ENCODE peak calls at places on chromosomes 1 and 21, in seven cellular contexts. D is astrocyte; U is stimulated activated CD4-positive, alpha-beta T cell treated with anti-CD3 and anti-CD28 coated beads, Interleukin-12 subunit alpha, Interleukin-12 subunit beta, amount 100 ng/mL, for 4 hours; T is kidney tubule cell; I is renal cortical epithelial cell; V is dorsolateral prefrontal cortex; C is neuronal stem cell. L is an unnamed sample.

GRCh38 chr1:45221716-45222115 is 15.3 kb upstream of the ZSWIM5 start:
- DNase-seq in D (peak; percentile 37), U (no peak), T (peak; percentile 12), I (no peak), V (no peak), C (no peak), L (no peak)

GRCh38 chr1:2084306-2084705 is 34.1 kb downstream of the PRKCZ start:
- DNase-seq in D (no peak), U (no peak), T (no peak), I (no peak), V (no peak), C (no peak), L (no peak)

GRCh38 chr1:93196591-93196990 is 16.1 kb downstream of the CCDC18 start:
- DNase-seq in D (peak; percentile 37), U (no peak), T (peak; percentile 64), I (peak; percentile 34), V (no peak), C (no peak), L (no peak)

GRCh38 chr1:191839891-191840290 is 318.4 kb upstream of the RGS18 start:
- DNase-seq in D (peak; percentile 61), U (no peak), T (peak; percentile 13), I (peak; percentile 39), V (no peak), C (no peak), L (no peak)

GRCh38 chr1:194081444-194081843 is 895.0 kb upstream of the B3GALT2 start:
- DNase-seq in D (no peak), U (no peak), T (no peak), I (no peak), V (no peak), C (no peak), L (no peak)

GRCh38 chr1:12019858-12020509 is 686 bp downstream of the MIIP start:
- DNase-seq in D (no peak), U (no peak), T (peak; percentile 34), I (peak; percentile 7), V (no peak), C (peak; percentile 14), L (no peak)

GRCh38 chr1:47340227-47340626 is 6.6 kb downstream of the CMPK1 start:
- DNase-seq in D (no peak), U (no peak), T (no peak), I (no peak), V (no peak), C (no peak), L (no peak)

GRCh38 chr1:151512326-151512725 is 1.1 kb downstream of the CGN start:
- DNase-seq in D (no peak), U (no peak), T (peak; percentile 46), I (no peak), V (no peak), C (no peak), L (no peak)

GRCh38 chr1:228287541-228288425 is 79.9 kb downstream of the OBSCN start:
- DNase-seq in D (no peak), U (no peak), T (no peak), I (no peak), V (peak; percentile 34), C (no peak), L (no peak)

GRCh38 chr1:153598309-153599172 is 14.4 kb downstream of the S100A16 start:
- DNase-seq in D (peak; percentile 58), U (no peak), T (peak; percentile 44), I (no peak), V (no peak), C (no peak), L (no peak)

GRCh38 chr1:22638476-22639234 is 2.2 kb downstream of the C1QA start:
- DNase-seq in D (no peak), U (no peak), T (no peak), I (no peak), V (no peak), C (no peak), L (no peak)

GRCh38 chr1:168320805-168321577 is 40.3 kb downstream of the TBX19 start:
- DNase-seq in D (peak; percentile 85), U (no peak), T (peak; percentile 82), I (peak; percentile 91), V (no peak), C (no peak), L (no peak)

GRCh38 chr1:9657521-9658032 is 6.0 kb downstream of the PIK3CD start:
- DNase-seq in D (no peak), U (no peak), T (no peak), I (no peak), V (no peak), C (no peak), L (no peak)

GRCh38 chr1:47465605-47466004 is 27.8 kb downstream of the FOXD2 start:
- DNase-seq in D (no peak), U (no peak), T (no peak), I (no peak), V (no peak), C (no peak), L (no peak)

GRCh38 chr1:91609571-91609970 is 108.9 kb downstream of the CDC7 start:
- DNase-seq in D (peak; percentile 69), U (no peak), T (peak; percentile 95), I (peak; percentile 88), V (no peak), C (no peak), L (no peak)

GRCh38 chr21:25568230-25568629 is 39.1 kb downstream of the MRPL39 start:
- DNase-seq in D (peak; percentile 75), U (no peak), T (peak; percentile 42), I (no peak), V (no peak), C (no peak), L (no peak)

GRCh38 chr1:175749075-175749474 is 5.7 kb upstream of the TNR start:
- DNase-seq in D (no peak), U (no peak), T (no peak), I (no peak), V (no peak), C (no peak), L (no peak)

GRCh38 chr21:46562472-46562871 is 42.4 kb downstream of the S100B start:
- DNase-seq in D (no peak), U (no peak), T (no peak), I (no peak), V (no peak), C (no peak), L (no peak)

GRCh38 chr1:212918751-212919150 is 31.6 kb upstream of the VASH2 start:
- DNase-seq in D (no peak), U (no peak), T (no peak), I (no peak), V (no peak), C (no peak), L (no peak)

GRCh38 chr1:205543351-205544305 is 39.2 kb downstream of the CDK18 start:
- DNase-seq in D (peak; percentile 88), U (no peak), T (peak; percentile 89), I (peak; percentile 70), V (peak; percentile 84), C (peak; percentile 76), L (peak; percentile 85)

GRCh38 chr1:210231846-210232523 is 611 bp upstream of the SERTAD4 start:
- DNase-seq in D (peak; percentile 35), U (no peak), T (no peak), I (no peak), V (no peak), C (no peak), L (no peak)

GRCh38 chr21:18041012-18041411 is 203.6 kb upstream of the CHODL start:
- DNase-seq in D (no peak), U (no peak), T (peak; percentile 8), I (no peak), V (no peak), C (no peak), L (no peak)

GRCh38 chr21:14072761-14073535 is 137.8 kb downstream of the LIPI start:
- DNase-seq in D (no peak), U (no peak), T (no peak), I (no peak), V (no peak), C (no peak), L (no peak)

GRCh38 chr1:37477946-37478345 is 3.6 kb downstream of the ZC3H12A start:
- DNase-seq in D (no peak), U (no peak), T (peak; percentile 54), I (no peak), V (no peak), C (no peak), L (no peak)

GRCh38 chr1:2556277-2557145 is at the start of gene TNFRSF14:
- DNase-seq in D (no peak), U (peak; percentile 67), T (peak; percentile 49), I (peak; percentile 19), V (no peak), C (no peak), L (no peak)

GRCh38 chr1:53725238-53725689 is 13.7 kb downstream of the GLIS1 start:
- DNase-seq in D (peak; percentile 79), U (no peak), T (peak; percentile 58), I (no peak), V (no peak), C (no peak), L (no peak)

GRCh38 chr1:18463984-18464664 is 16.6 kb upstream of the KLHDC7A start:
- DNase-seq in D (no peak), U (no peak), T (no peak), I (no peak), V (no peak), C (no peak), L (no peak)

GRCh38 chr1:71853391-71853790 is 428.9 kb downstream of the NEGR1 start:
- DNase-seq in D (no peak), U (no peak), T (no peak), I (no peak), V (no peak), C (no peak), L (no peak)

GRCh38 chr1:203177471-203178039 is 1.9 kb upstream of the MYBPH start:
- DNase-seq in D (peak; percentile 23), U (no peak), T (peak; percentile 90), I (peak; percentile 63), V (peak; percentile 20), C (no peak), L (no peak)

L was measured in C1 segment of cervical spinal cord.